ENCODE peak calls at places on chromosome 7, in eight cellular contexts. O is breast epithelium, D is HepG2, Z is A549, E is H54, B is heart left ventricle, H is HCT116, T is Peyer's patch. K is an unnamed sample.

GRCh38 chr7:34096135-34096775 is 190.9 kb downstream of the BMPER start:
- DNase-seq in O (no peak), D (no peak), Z (peak), E (peak), B (peak), H (no peak), T (no peak), K (no peak)

GRCh38 chr7:67823345-67823744 is 826.7 kb downstream of the TYW1 start:
- DNase-seq in O (no peak), D (no peak), Z (peak), E (no peak), B (no peak), H (no peak), T (no peak), K (no peak)

GRCh38 chr7:106218546-106218945 is 66.2 kb downstream of the NAMPT start:
- DNase-seq in O (no peak), D (no peak), Z (no peak), E (no peak), B (peak), H (no peak), T (no peak), K (no peak)

GRCh38 chr7:115299379-115300038 is 377.6 kb downstream of the MDFIC start:
- DNase-seq in O (no peak), D (no peak), Z (no peak), E (no peak), B (no peak), H (no peak), T (no peak), K (no peak)

GRCh38 chr7:25636871-25637283 is 408.6 kb upstream of the NPVF start:
- DNase-seq in O (no peak), D (no peak), Z (no peak), E (no peak), B (peak), H (no peak), T (no peak), K (no peak)

GRCh38 chr7:1087462-1087809 is 477 bp upstream of the GPER1 start:
- DNase-seq in O (no peak), D (no peak), Z (no peak), E (no peak), B (no peak), H (no peak), T (no peak), K (no peak)

GRCh38 chr7:106225856-106226255 is 58.9 kb downstream of the NAMPT start:
- DNase-seq in O (no peak), D (no peak), Z (no peak), E (no peak), B (no peak), H (no peak), T (no peak), K (no peak)

GRCh38 chr7:42248579-42248978 is 11.6 kb upstream of the GLI3 start:
- DNase-seq in O (no peak), D (no peak), Z (no peak), E (no peak), B (no peak), H (no peak), T (no peak), K (no peak)

GRCh38 chr7:139543801-139544603 is 20.5 kb downstream of the CLEC2L start:
- DNase-seq in O (no peak), D (no peak), Z (no peak), E (no peak), B (no peak), H (peak), T (no peak), K (peak)

GRCh38 chr7:35849158-35849831 is 48.4 kb downstream of the SEPTIN7 start:
- DNase-seq in O (no peak), D (no peak), Z (no peak), E (no peak), B (no peak), H (no peak), T (no peak), K (no peak)

GRCh38 chr7:86667732-86668131 is 24.0 kb downstream of the GRM3 start:
- DNase-seq in O (no peak), D (no peak), Z (no peak), E (no peak), B (no peak), H (peak), T (no peak), K (no peak)

DNA sequence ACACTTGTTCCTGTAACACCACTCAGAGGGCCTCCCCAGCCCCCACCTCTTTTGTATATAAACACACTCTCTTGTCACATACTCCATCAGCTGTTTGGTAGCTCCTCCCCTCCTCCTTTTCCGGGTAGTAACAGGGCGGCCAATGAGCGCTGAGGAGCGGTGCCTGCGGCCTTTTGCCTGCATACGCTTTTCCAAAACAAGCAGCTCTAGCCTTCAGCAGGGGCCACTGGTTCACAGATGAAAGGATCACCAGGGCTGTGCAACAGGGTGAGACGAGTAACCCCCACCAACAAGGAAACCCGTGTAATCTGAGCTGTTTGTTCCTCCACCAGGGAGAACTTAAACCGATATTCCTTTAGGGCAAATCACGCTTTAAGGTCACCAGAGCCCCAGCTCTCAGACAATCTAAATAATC is 3.9 kb downstream of the UBE2H start:
- DNase-seq in O (peak), D (peak), Z (peak), E (peak), B (peak), H (peak), T (peak), K (peak)
- TF ChIP-seq POLR2A in O (no peak), D (peak), Z (no peak), E (no peak), B (peak), H (no peak), T (peak), K (no peak)

GRCh38 chr7:74271742-74272141 is 17.5 kb upstream of the CLIP2 start:
- DNase-seq in O (no peak), D (no peak), Z (no peak), E (no peak), B (no peak), H (no peak), T (no peak), K (no peak)

GRCh38 chr7:74275401-74275881 is 13.8 kb upstream of the CLIP2 start:
- DNase-seq in O (no peak), D (no peak), Z (peak), E (no peak), B (no peak), H (no peak), T (no peak), K (peak)

GRCh38 chr7:74269757-74270277 is 15.6 kb upstream of the RFC2 start:
- DNase-seq in O (no peak), D (peak), Z (peak), E (no peak), B (peak), H (peak), T (peak), K (peak)

GRCh38 chr7:74267756-74268565 is 13.8 kb upstream of the RFC2 start:
- DNase-seq in O (no peak), D (no peak), Z (no peak), E (no peak), B (no peak), H (no peak), T (no peak), K (no peak)

GRCh38 chr7:74272305-74273038 is 16.7 kb upstream of the CLIP2 start:
- DNase-seq in O (no peak), D (no peak), Z (peak), E (peak), B (peak), H (no peak), T (no peak), K (no peak)
- TF ChIP-seq POLR2A in O (no peak), D (peak), Z (no peak), E (peak), B (no peak), H (no peak), T (no peak), K (no peak)

GRCh38 chr7:15504376-15504775 is 57.4 kb downstream of the AGMO start:
- DNase-seq in O (no peak), D (no peak), Z (no peak), E (no peak), B (no peak), H (no peak), T (no peak), K (no peak)
- TF ChIP-seq POLR2A in O (no peak), D (no peak), Z (no peak), E (no peak), B (no peak), H (no peak), T (no peak), K (no peak)

GRCh38 chr7:66640802-66641525 is 12.3 kb downstream of the KCTD7 start:
- DNase-seq in O (no peak), D (peak), Z (peak), E (no peak), B (no peak), H (no peak), T (peak), K (no peak)
- TF ChIP-seq POLR2A in O (no peak), D (no peak), Z (no peak), E (no peak), B (no peak), H (no peak), T (no peak), K (no peak)

GRCh38 chr7:121544726-121545125 is 148.6 kb upstream of the FAM3C start:
- DNase-seq in O (no peak), D (peak), Z (peak), E (peak), B (no peak), H (peak), T (no peak), K (no peak)
- TF ChIP-seq POLR2A in O (no peak), D (no peak), Z (no peak), E (no peak), B (no peak), H (no peak), T (no peak), K (no peak)

GRCh38 chr7:80918909-80919721 is at the start of gene SEMA3C:
- DNase-seq in O (peak), D (peak), Z (peak), E (peak), B (peak), H (peak), T (peak), K (peak)
- TF ChIP-seq POLR2A in O (no peak), D (no peak), Z (peak), E (peak), B (peak), H (peak), T (peak), K (no peak)

GRCh38 chr7:150784954-150785353 is 15.2 kb downstream of the TMEM176B start:
- DNase-seq in O (no peak), D (no peak), Z (no peak), E (no peak), B (peak), H (no peak), T (peak), K (no peak)
- TF ChIP-seq POLR2A in O (no peak), D (no peak), Z (no peak), E (no peak), B (no peak), H (no peak), T (no peak), K (no peak)

GRCh38 chr7:7567898-7568531 is 1.3 kb downstream of the MIOS start:
- DNase-seq in O (no peak), D (no peak), Z (no peak), E (no peak), B (no peak), H (no peak), T (no peak), K (no peak)

GRCh38 chr7:7568553-7568952 is 1.9 kb downstream of the MIOS start:
- DNase-seq in O (no peak), D (no peak), Z (no peak), E (no peak), B (no peak), H (no peak), T (no peak), K (no peak)

GRCh38 chr7:7565746-7566650 is 686 bp upstream of the MIOS start:
- DNase-seq in O (no peak), D (peak), Z (no peak), E (no peak), B (no peak), H (peak), T (peak), K (peak)

GRCh38 chr7:7565018-7565680 is 1.5 kb upstream of the MIOS start:
- DNase-seq in O (no peak), D (no peak), Z (no peak), E (no peak), B (no peak), H (no peak), T (no peak), K (peak)

GRCh38 chr7:7566651-7567611 is at the start of gene MIOS:
- DNase-seq in O (peak), D (peak), Z (peak), E (peak), B (peak), H (peak), T (peak), K (peak)
- TF ChIP-seq POLR2A in O (no peak), D (peak), Z (peak), E (peak), B (peak), H (peak), T (peak), K (peak)

DNA sequence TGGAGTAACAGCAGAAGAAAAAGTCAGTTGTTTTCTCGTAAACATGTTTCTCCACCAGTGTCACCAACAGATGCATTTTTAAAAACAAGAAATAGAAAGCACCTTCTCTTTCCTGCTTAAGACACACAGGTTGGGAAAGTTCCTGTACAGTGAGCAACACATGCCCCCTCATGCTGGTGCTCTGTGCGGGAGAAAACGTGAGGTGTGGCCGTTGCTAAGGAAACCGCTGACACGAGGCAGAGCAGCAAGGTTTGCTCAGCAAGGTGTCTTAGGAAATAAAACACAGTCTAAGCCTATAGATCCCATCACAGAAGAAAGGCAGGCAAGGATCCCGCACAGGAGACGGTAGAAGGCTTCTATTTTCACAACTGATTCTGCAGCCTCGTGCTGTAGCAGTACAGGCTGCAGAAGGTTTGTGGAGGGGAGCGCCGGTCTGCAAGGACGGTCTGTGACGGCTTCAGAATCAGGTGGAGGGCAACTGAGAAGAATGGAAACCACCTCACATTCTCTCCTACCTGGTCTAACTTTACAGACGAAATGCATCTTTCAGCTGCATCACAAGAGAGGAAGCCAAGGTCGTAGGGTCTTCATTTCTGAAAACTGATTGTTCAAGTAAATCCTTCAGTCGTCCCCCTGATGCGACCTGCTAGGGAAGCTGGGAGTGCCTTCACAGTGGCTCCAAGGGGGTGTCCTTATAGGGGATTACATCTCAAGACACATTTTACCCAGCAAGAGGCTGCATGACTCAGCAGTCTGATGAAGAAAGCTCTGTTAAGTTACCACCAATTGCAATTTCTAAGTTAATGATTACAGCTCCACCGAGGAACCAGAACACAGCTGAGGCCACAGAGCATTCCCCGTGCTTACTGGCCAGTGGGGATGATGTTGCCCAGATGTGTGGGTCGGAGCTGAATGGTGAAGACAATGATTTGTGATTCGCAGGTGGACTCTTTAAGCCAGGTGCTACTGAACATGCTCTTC is 150.7 kb upstream of the KLF14 start:
- DNase-seq in O (no peak), D (peak), Z (peak), E (no peak), B (no peak), H (no peak), T (no peak), K (no peak)
- TF ChIP-seq POLR2A in O (no peak), D (peak), Z (no peak), E (no peak), B (no peak), H (no peak), T (no peak), K (no peak)